ENCODE peak calls at places on chromosomes 11 and 22, in five cellular contexts. M is germinal center; D is NCI-H1092 treated with DMSO at 0.1 percent for 48 hours; P is pulmonary artery endothelial cell; R is stimulated activated CD4-positive, alpha-beta T cell treated with anti-CD3 and anti-CD28 coated beads, TNF-alpha, amount 100 ng/mL, for 1 hour. N is an unnamed sample.

GRCh38 chr11:134666273-134667174 is 254.5 kb upstream of the B3GAT1 start:
- DNase-seq in M (no peak), D (no peak), P (no peak), R (no peak), N (no peak)

GRCh38 chr22:35330258-35330861 is 30.7 kb downstream of the TOM1 start:
- DNase-seq in M (peak), D (no peak), P (peak), R (peak), N (peak)

GRCh38 chr22:30249049-30250038 is 2.8 kb upstream of the LIF start:
- DNase-seq in M (no peak), D (no peak), P (no peak), R (no peak), N (no peak)

GRCh38 chr11:74370122-74370521 is 28.1 kb downstream of the PGM2L1 start:
- DNase-seq in M (no peak), D (no peak), P (peak), R (no peak), N (no peak)

GRCh38 chr11:9269492-9270030 is 4.4 kb upstream of the DENND5A start:
- DNase-seq in M (no peak), D (no peak), P (no peak), R (no peak), N (no peak)

GRCh38 chr11:16049611-16050010 is 306.7 kb downstream of the SOX6 start:
- DNase-seq in M (no peak), D (no peak), P (no peak), R (no peak), N (no peak)

GRCh38 chr11:104663190-104664140 is 234.8 kb downstream of the CASP12 start:
- DNase-seq in M (no peak), D (no peak), P (no peak), R (no peak), N (no peak)

GRCh38 chr11:106733518-106734162 is 284.6 kb downstream of the GUCY1A2 start:
- DNase-seq in M (no peak), D (no peak), P (no peak), R (no peak), N (no peak)

GRCh38 chr11:60867871-60868681 is 734 bp downstream of the ZP1 start:
- DNase-seq in M (no peak), D (no peak), P (no peak), R (no peak), N (no peak)

GRCh38 chr11:66066751-66067150 is 3.3 kb upstream of the PACS1 start:
- DNase-seq in M (no peak), D (no peak), P (no peak), R (no peak), N (no peak)

GRCh38 chr11:57318178-57318577 is 6.6 kb downstream of the TNKS1BP1 start:
- DNase-seq in M (no peak), D (no peak), P (no peak), R (no peak), N (no peak)

GRCh38 chr11:19597876-19598275 is 114.8 kb upstream of the NAV2 start:
- DNase-seq in M (no peak), D (no peak), P (no peak), R (no peak), N (no peak)

GRCh38 chr22:43159484-43160178 is 8.3 kb downstream of the TSPO start:
- DNase-seq in M (no peak), D (no peak), P (no peak), R (no peak), N (no peak)

GRCh38 chr11:128195756-128196155 is 391.6 kb downstream of the ETS1 start:
- DNase-seq in M (no peak), D (no peak), P (no peak), R (no peak), N (no peak)

GRCh38 chr11:10499452-10500262 is 41.3 kb downstream of the RNF141 start:
- DNase-seq in M (no peak), D (no peak), P (no peak), R (no peak), N (no peak)

GRCh38 chr11:100984668-100985067 is 144.9 kb downstream of the PGR start:
- DNase-seq in M (peak), D (no peak), P (no peak), R (no peak), N (peak)

GRCh38 chr11:118908931-118909618 is 16.7 kb downstream of the BCL9L start:
- DNase-seq in M (no peak), D (peak), P (no peak), R (no peak), N (no peak)

GRCh38 chr11:58923300-58923788 is 15.9 kb upstream of the GLYATL1 start:
- DNase-seq in M (peak), D (peak), P (no peak), R (no peak), N (peak)

GRCh38 chr11:110130642-110131238 is 37.5 kb downstream of the ZC3H12C start:
- DNase-seq in M (no peak), D (peak), P (no peak), R (no peak), N (no peak)

GRCh38 chr11:123473941-123474668 is 44.0 kb downstream of the GRAMD1B start:
- DNase-seq in M (no peak), D (no peak), P (peak), R (no peak), N (peak)

GRCh38 chr11:126419801-126420729 is 64.6 kb downstream of the ST3GAL4 start:
- DNase-seq in M (peak), D (no peak), P (no peak), R (no peak), N (peak)

GRCh38 chr11:85627332-85627997 is at the start of gene DLG2:
- DNase-seq in M (no peak), D (peak), P (no peak), R (no peak), N (peak)

GRCh38 chr22:31821572-31821971 is 67.8 kb downstream of the DEPDC5 start:
- DNase-seq in M (no peak), D (no peak), P (no peak), R (no peak), N (no peak)

GRCh38 chr11:102345923-102346322 is 1.1 kb upstream of the BIRC2 start:
- DNase-seq in M (no peak), D (no peak), P (peak), R (no peak), N (no peak)

GRCh38 chr22:40024201-40025061 is 29.7 kb downstream of the FAM83F start:
- DNase-seq in M (peak), D (peak), P (no peak), R (peak), N (peak)

N was measured in Karpas-422.